ENCODE peak calls at places on chromosomes 1 and 21, in five cellular contexts. R, J, K, A and W are unnamed samples.

GRCh38 chr1:10950316-10951172 is 61.9 kb upstream of the TARDBP start:
- DNase-seq in K (no peak), A (no peak), R (peak), J (no peak), W (no peak)

GRCh38 chr1:56540467-56540866 is 38.9 kb downstream of the PLPP3 start:
- DNase-seq in R (no peak), K (no peak), A (no peak), J (no peak), W (no peak)

GRCh38 chr21:36643374-36644250 is 55.3 kb upstream of the SIM2 start:
- DNase-seq in A (no peak), K (no peak), J (no peak), R (no peak), W (no peak)

GRCh38 chr21:36535618-36536241 is 55.8 kb upstream of the CLDN14 start:
- DNase-seq in J (no peak), A (no peak), K (no peak), R (no peak), W (no peak)

GRCh38 chr1:1929639-1930545 is 10.8 kb upstream of the TMEM52 start:
- DNase-seq in K (no peak), J (no peak), A (no peak), R (no peak), W (no peak)

GRCh38 chr1:61403863-61404615 is 320.9 kb downstream of the TM2D1 start:
- DNase-seq in A (peak), K (no peak), R (no peak), J (no peak), W (no peak)

GRCh38 chr1:24417681-24418080 is 2.1 kb downstream of the NIPAL3 start:
- DNase-seq in J (no peak), A (no peak), K (no peak), R (no peak), W (no peak)

GRCh38 chr1:98406346-98407088 is 255.0 kb upstream of the SNX7 start:
- DNase-seq in A (no peak), R (no peak), K (no peak), J (no peak), W (no peak)

GRCh38 chr1:230937370-230937769 is 41.3 kb downstream of the TTC13 start:
- DNase-seq in K (no peak), R (no peak), J (no peak), A (peak), W (no peak)

GRCh38 chr1:29033829-29034466 is 89.8 kb downstream of the TMEM200B start:
- DNase-seq in J (peak), R (peak), A (peak), K (peak), W (peak)

GRCh38 chr21:42164064-42164789 is 54.7 kb upstream of the ABCG1 start:
- DNase-seq in J (peak), K (no peak), R (peak), A (peak), W (peak)

GRCh38 chr21:33256019-33256418 is 10.1 kb upstream of the IL10RB start:
- DNase-seq in J (no peak), R (no peak), K (no peak), A (no peak), W (no peak)

GRCh38 chr1:60875139-60875538 is 207.2 kb upstream of the NFIA start:
- DNase-seq in K (no peak), R (no peak), A (peak), J (no peak), W (no peak)

GRCh38 chr1:57112148-57112547 is 146.3 kb upstream of the C8B start:
- DNase-seq in A (no peak), J (no peak), K (no peak), R (peak), W (no peak)

GRCh38 chr1:196302420-196302819 is 305.8 kb downstream of the KCNT2 start:
- DNase-seq in R (no peak), J (no peak), K (no peak), A (no peak), W (no peak)

GRCh38 chr1:172406968-172407367 is 13.5 kb upstream of the C1orf105 start:
- DNase-seq in R (no peak), A (no peak), K (no peak), J (no peak), W (no peak)

GRCh38 chr1:20351911-20352675 is 61.4 kb downstream of the VWA5B1 start:
- DNase-seq in K (no peak), A (no peak), R (no peak), J (no peak), W (no peak)

GRCh38 chr1:94596260-94596659 is 54.7 kb upstream of the F3 start:
- DNase-seq in K (no peak), R (no peak), A (no peak), J (no peak), W (no peak)

GRCh38 chr1:111895456-111895855 is 94.0 kb downstream of the KCND3 start:
- DNase-seq in J (no peak), R (no peak), K (no peak), A (no peak), W (no peak)

GRCh38 chr1:67414574-67414973 is 15.6 kb downstream of the SERBP1 start:
- DNase-seq in A (no peak), J (no peak), R (no peak), K (no peak), W (no peak)

GRCh38 chr21:46188226-46189212 is 4.3 kb upstream of the SPATC1L start:
- DNase-seq in J (no peak), A (peak), K (no peak), R (no peak), W (no peak)

GRCh38 chr1:153727463-153728304 is at the start of gene INTS3:
- DNase-seq in K (peak), J (peak), R (peak), A (peak), W (peak)

GRCh38 chr1:229756666-229757065 is 130.6 kb downstream of the URB2 start:
- DNase-seq in A (peak), J (no peak), K (no peak), R (no peak), W (no peak)

GRCh38 chr1:1406821-1407100 is 332 bp downstream of the MRPL20 start:
- DNase-seq in R (no peak), A (no peak), K (no peak), J (no peak), W (no peak)

GRCh38 chr1:57747818-57748217 is 324.0 kb upstream of the DAB1 start:
- DNase-seq in K (no peak), A (no peak), R (no peak), J (no peak), W (no peak)

GRCh38 chr21:45355573-45355972 is 49.4 kb upstream of the COL18A1 start:
- DNase-seq in K (no peak), R (no peak), J (no peak), A (no peak), W (no peak)

GRCh38 chr1:203127672-203128611 is at the start of gene ADORA1:
- DNase-seq in A (peak), J (no peak), K (peak), R (peak), W (no peak)

GRCh38 chr1:105427543-105427942 is 1628.9 kb upstream of the PRMT6 start:
- DNase-seq in R (no peak), K (no peak), A (peak), J (no peak), W (no peak)

GRCh38 chr1:240475832-240476231 is 136.1 kb downstream of the GREM2 start:
- DNase-seq in A (no peak), R (no peak), J (no peak), K (no peak), W (no peak)

GRCh38 chr1:204255225-204255624 is 41.4 kb upstream of the GOLT1A start:
- DNase-seq in K (peak), J (no peak), R (no peak), A (no peak), W (no peak)

GRCh38 chr1:83029916-83030315 is 969.0 kb downstream of the TTLL7 start:
- DNase-seq in R (no peak), J (no peak), A (no peak), K (no peak), W (no peak)